ENCODE peak calls at places on chromosomes 2 and 18, in ten cellular contexts. K is foreskin keratinocyte; Q is OCI-LY7; F is sigmoid colon; E is Peyer's patch; O is CD4-positive, alpha-beta memory T cell; H is psoas muscle; I is aorta; R is IMR-90; V is cardiac muscle cell. D is an unnamed sample.

GRCh38 chr2:7468955-7469354 is 551.7 kb downstream of the RNF144A start:
- DNase-seq in I (no peak), R (no peak), Q (no peak), E (no peak), K (no peak), F (no peak), V (no peak), O (no peak), H (no peak), D (no peak)

GRCh38 chr2:46857871-46858696 is 57.5 kb downstream of the MCFD2 start:
- DNase-seq in Q (no peak), H (no peak), E (no peak), O (no peak), R (peak; percentile 92), I (no peak), F (peak; percentile 25), K (no peak), V (peak; percentile 91), D (no peak)

GRCh38 chr18:79372461-79372860 is 23.3 kb upstream of the NFATC1 start:
- DNase-seq in K (no peak), O (no peak), Q (no peak), R (no peak), F (no peak), H (no peak), V (no peak), I (no peak), E (no peak), D (no peak)

GRCh38 chr2:3033315-3033714 is 344.3 kb downstream of the EIPR1 start:
- DNase-seq in I (no peak), E (no peak), V (no peak), O (no peak), H (no peak), R (no peak), K (no peak), Q (no peak), F (no peak), D (no peak)

GRCh38 chr2:65549262-65550036 is 117.0 kb upstream of the SPRED2 start:
- DNase-seq in K (no peak), O (no peak), H (no peak), R (no peak), Q (no peak), V (no peak), E (no peak), F (no peak), I (no peak), D (no peak)

GRCh38 chr2:222318026-222318711 is 19.4 kb upstream of the PAX3 start:
- DNase-seq in F (no peak), I (no peak), Q (peak; percentile 36), O (peak; percentile 61), R (peak; percentile 52), H (peak; percentile 82), V (peak; percentile 83), E (peak; percentile 87), K (peak; percentile 46), D (peak; percentile 76)

GRCh38 chr2:96249654-96250053 is 16.1 kb downstream of the TMEM127 start:
- DNase-seq in I (no peak), H (no peak), V (peak; percentile 51), K (no peak), F (peak; percentile 70), E (no peak), Q (no peak), R (peak; percentile 64), O (no peak), D (no peak)

GRCh38 chr2:217325251-217325650 is 465.4 kb upstream of the TNP1 start:
- DNase-seq in O (no peak), V (no peak), R (no peak), Q (no peak), I (no peak), E (no peak), K (no peak), F (no peak), H (no peak), D (no peak)

GRCh38 chr2:648476-649424 is 28.5 kb downstream of the TMEM18 start:
- DNase-seq in I (no peak), E (no peak), Q (no peak), O (no peak), F (peak; percentile 48), R (no peak), K (no peak), H (no peak), V (no peak), D (no peak)

GRCh38 chr18:79552696-79553095 is 126.9 kb upstream of the CTDP1 start:
- DNase-seq in I (peak; percentile 38), F (no peak), K (no peak), O (no peak), H (no peak), Q (no peak), V (no peak), E (peak; percentile 34), R (no peak), D (no peak)

GRCh38 chr2:196466581-196466980 is 172.9 kb upstream of the CCDC150 start:
- DNase-seq in R (no peak), O (no peak), Q (no peak), V (no peak), H (no peak), I (no peak), F (no peak), E (no peak), K (no peak), D (no peak)

DNA sequence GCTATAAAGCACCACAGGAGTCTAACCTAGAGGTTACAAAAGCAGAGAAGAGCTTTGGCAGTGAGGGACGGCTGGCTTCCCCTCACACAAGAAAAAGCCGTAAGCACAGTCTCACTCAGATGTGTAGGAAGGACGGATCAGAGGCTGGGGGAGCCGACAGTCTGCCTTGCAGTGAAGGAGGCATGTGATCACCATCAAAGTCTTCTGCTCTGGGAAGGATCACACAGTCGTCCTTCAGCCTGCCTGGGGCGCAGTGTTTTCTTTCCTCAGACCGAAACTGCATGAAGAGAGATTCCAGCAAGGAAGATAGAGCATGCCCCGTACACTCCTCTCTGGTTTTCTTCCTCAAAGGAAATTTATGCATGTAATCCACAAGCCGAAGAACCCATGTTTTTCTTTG is 24.1 kb downstream of the GATA6 start:
- DNase-seq in Q (no peak), I (no peak), E (no peak), F (no peak), R (no peak), K (no peak), O (no peak), H (no peak), V (peak; percentile 82), D (no peak)
- H3K27ac ChIP-seq in Q (no peak overlapping the region), I (peak overlapping the region; percentile 69), E (peak overlapping the region; percentile 75), F (peak overlapping the region; percentile 72), R (no peak overlapping the region), K (no peak overlapping the region), O (no peak overlapping the region), H (no peak overlapping the region), V (peak overlapping the region; percentile 83), D (no peak overlapping the region)

DNA sequence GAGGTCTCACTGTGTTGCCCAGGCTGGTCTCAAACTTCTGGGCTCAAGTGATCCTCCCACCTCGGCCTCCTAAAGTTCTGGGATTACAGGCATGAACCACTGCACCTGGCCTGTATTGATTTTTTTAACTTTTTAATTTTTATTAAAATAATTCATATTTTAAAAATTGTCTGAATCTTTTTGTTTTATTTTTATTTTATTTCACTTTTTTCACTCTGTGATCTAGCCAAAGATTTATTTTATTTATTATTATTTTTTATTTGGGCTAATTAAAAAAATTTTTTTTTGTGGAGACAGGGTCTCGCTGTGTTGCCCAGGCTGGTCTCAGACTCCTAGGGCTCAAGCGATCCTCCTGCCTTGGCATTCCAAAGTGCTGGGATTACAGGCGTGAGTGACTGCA is 14.1 kb downstream of the UGGT1 start:
- DNase-seq in V (no peak), I (no peak), O (no peak), K (no peak), H (no peak), E (no peak), R (no peak), F (no peak), Q (no peak), D (no peak)
- H3K4me1 ChIP-seq in V (no peaks in the 10 kb centered on the region), I (peaks cover 1% of the 10 kb centered on the region), O (peaks cover 5% of the 10 kb centered on the region), K (no peaks in the 10 kb centered on the region), H (no peaks in the 10 kb centered on the region), E (no peaks in the 10 kb centered on the region), R (no peaks in the 10 kb centered on the region), F (no peaks in the 10 kb centered on the region), Q (no peaks in the 10 kb centered on the region), D (peaks cover 4% of the 10 kb centered on the region)

DNA sequence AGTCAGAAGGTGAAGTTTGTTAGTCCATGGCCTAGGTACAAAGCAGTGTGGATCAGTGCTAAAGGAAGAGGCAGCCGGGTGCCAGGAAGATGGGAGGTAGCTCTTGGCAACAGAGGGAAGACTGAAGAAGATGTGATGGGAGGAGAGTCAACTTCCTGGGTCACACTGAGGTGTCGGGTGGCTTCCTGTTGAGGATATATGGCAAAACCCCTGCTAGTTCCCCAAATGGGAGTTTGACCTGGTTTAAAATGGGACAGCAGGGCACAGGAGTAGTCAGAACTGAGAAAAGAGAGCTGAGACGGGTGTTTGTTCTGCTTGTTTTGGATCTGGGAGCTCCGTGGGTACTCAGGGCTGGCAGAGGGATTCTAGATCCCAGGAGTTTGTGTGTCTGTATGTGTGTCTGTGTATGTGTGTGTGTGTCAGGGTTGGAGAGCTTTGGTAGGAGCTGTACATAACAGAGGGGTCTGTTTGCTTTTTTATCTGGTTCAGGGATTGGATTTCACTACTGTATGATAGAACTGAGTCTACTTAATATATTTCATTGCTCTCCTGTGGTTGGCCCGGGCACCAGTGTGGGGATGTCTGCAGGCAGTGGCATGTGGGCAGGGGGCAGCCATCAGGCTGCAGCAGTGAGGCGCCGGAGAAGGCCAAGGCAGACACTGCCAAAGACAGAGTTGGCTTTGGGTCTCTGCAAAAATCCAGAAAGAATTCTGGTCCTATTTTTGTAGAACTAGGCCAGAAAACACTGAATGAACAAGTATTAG is 17.1 kb downstream of the MXD1 start:
- DNase-seq in K (no peak), H (no peak), I (no peak), F (no peak), R (no peak), V (no peak), Q (no peak), E (no peak), O (no peak), D (no peak)
- H3K27ac ChIP-seq in K (no peak overlapping the region), H (no peak overlapping the region), I (peak overlapping the region; percentile 49), F (no peak overlapping the region), R (no peak overlapping the region), V (no peak overlapping the region), Q (no peak overlapping the region), E (peak overlapping the region; percentile 1), O (no peak overlapping the region), D (no peak overlapping the region)

GRCh38 chr2:172249336-172249735 is 146.6 kb upstream of the DLX2 start:
- DNase-seq in I (no peak), F (no peak), K (peak; percentile 91), R (peak; percentile 31), O (no peak), Q (no peak), H (no peak), E (no peak), V (no peak), D (no peak)

GRCh38 chr2:172247203-172247602 is 144.5 kb upstream of the DLX2 start:
- DNase-seq in F (no peak), K (peak; percentile 51), Q (no peak), O (no peak), V (no peak), H (no peak), R (no peak), E (no peak), I (no peak), D (no peak)

GRCh38 chr2:172246649-172247048 is 143.9 kb upstream of the DLX2 start:
- DNase-seq in H (no peak), V (no peak), K (peak; percentile 79), R (peak; percentile 66), Q (no peak), F (no peak), O (no peak), E (no peak), I (no peak), D (peak; percentile 46)

GRCh38 chr2:172249986-172250385 is 147.3 kb upstream of the DLX2 start:
- DNase-seq in H (no peak), R (peak; percentile 89), E (no peak), V (peak; percentile 57), O (no peak), F (no peak), I (no peak), Q (no peak), K (peak; percentile 81), D (no peak)

GRCh38 chr2:172248381-172249173 is 145.9 kb upstream of the DLX2 start:
- DNase-seq in F (no peak), V (no peak), Q (no peak), H (no peak), E (no peak), I (no peak), K (peak; percentile 100), R (peak; percentile 63), O (no peak), D (no peak)
- H3K4me1 ChIP-seq in F (peaks cover 3% of the 10 kb centered on the region), V (peaks cover 13% of the 10 kb centered on the region), Q (no peaks in the 10 kb centered on the region), H (no peaks in the 10 kb centered on the region), E (no peaks in the 10 kb centered on the region), I (no peaks in the 10 kb centered on the region), K (peaks cover 55% of the 10 kb centered on the region), R (peaks cover 28% of the 10 kb centered on the region), O (peaks cover 3% of the 10 kb centered on the region), D (no peaks in the 10 kb centered on the region)

D was measured in Karpas-422.